ENCODE peak calls at places on chromosome 13, in nine cellular contexts. Z, A, R, F, E, M, B, I and P are unnamed samples.

GRCh38 chr13:39051157-39051556 is 12.9 kb downstream of the NHLRC3 start:
- DNase-seq in B (no peak), I (no peak), A (no peak), R (no peak), F (no peak), E (no peak), M (no peak), Z (peak; percentile 33), P (peak; percentile 41)

GRCh38 chr13:24995225-24995804 is 100.6 kb upstream of the PABPC3 start:
- DNase-seq in R (peak; percentile 54), F (peak; percentile 10), B (no peak), Z (peak; percentile 72), M (no peak), I (peak; percentile 62), E (no peak), A (no peak), P (peak; percentile 78)

GRCh38 chr13:51311271-51311670 is 28.2 kb upstream of the SERPINE3 start:
- DNase-seq in F (no peak), Z (no peak), E (no peak), M (no peak), R (no peak), I (no peak), B (no peak), A (no peak), P (no peak)

GRCh38 chr13:73351730-73352129 is 292.9 kb downstream of the KLF5 start:
- DNase-seq in I (no peak), E (no peak), M (no peak), Z (no peak), A (no peak), F (no peak), R (no peak), B (no peak), P (no peak)

GRCh38 chr13:50732712-50733111 is 110.8 kb downstream of the DLEU7 start:
- DNase-seq in I (no peak), Z (peak; percentile 90), A (no peak), B (no peak), E (no peak), R (no peak), F (no peak), M (no peak), P (peak; percentile 84)

GRCh38 chr13:40146586-40147240 is 491.3 kb downstream of the COG6 start:
- DNase-seq in Z (peak; percentile 69), E (no peak), I (no peak), B (no peak), R (no peak), F (no peak), M (no peak), A (no peak), P (peak; percentile 31)

GRCh38 chr13:100040196-100040595 is 48.7 kb upstream of the PCCA start:
- DNase-seq in B (no peak), Z (no peak), I (no peak), F (no peak), R (no peak), E (no peak), A (no peak), M (no peak), P (peak; percentile 10)

GRCh38 chr13:111263566-111263965 is 56.9 kb upstream of the TEX29 start:
- DNase-seq in M (no peak), F (no peak), R (no peak), B (no peak), I (no peak), Z (no peak), A (no peak), E (no peak), P (no peak)

GRCh38 chr13:28031220-28031903 is 42.9 kb upstream of the URAD start:
- DNase-seq in I (no peak), A (peak; percentile 76), F (no peak), R (no peak), B (no peak), M (peak; percentile 23), E (peak; percentile 58), Z (no peak), P (no peak)

GRCh38 chr13:65292488-65292901 is 1937.6 kb downstream of the PCDH9 start:
- DNase-seq in I (no peak), A (no peak), Z (peak; percentile 0), B (no peak), F (no peak), M (no peak), R (no peak), E (no peak), P (peak; percentile 9)

GRCh38 chr13:55745828-55746227 is 1394.9 kb upstream of the PRR20A start:
- DNase-seq in Z (no peak), R (no peak), I (no peak), M (no peak), B (no peak), A (no peak), F (no peak), E (no peak), P (no peak)

GRCh38 chr13:76023644-76024043 is 387.5 kb downstream of the LMO7 start:
- DNase-seq in M (no peak), E (no peak), Z (no peak), B (no peak), I (no peak), A (no peak), R (no peak), F (no peak), P (peak; percentile 80)

GRCh38 chr13:44219808-44220544 is 153.6 kb upstream of the SERP2 start:
- DNase-seq in Z (no peak), R (no peak), A (no peak), E (no peak), B (no peak), I (no peak), M (no peak), F (no peak), P (peak; percentile 86)

GRCh38 chr13:23378009-23378632 is 55.4 kb downstream of the SACS start:
- DNase-seq in A (peak; percentile 68), B (no peak), E (no peak), R (no peak), I (peak; percentile 52), F (peak; percentile 17), Z (peak; percentile 97), M (no peak), P (peak; percentile 89)

GRCh38 chr13:83880275-83881027 is 1.8 kb downstream of the SLITRK1 start:
- DNase-seq in R (no peak), A (no peak), Z (no peak), I (no peak), B (no peak), M (no peak), E (no peak), F (no peak), P (no peak)

GRCh38 chr13:104015646-104016396 is 949.6 kb upstream of the SLC10A2 start:
- DNase-seq in I (no peak), F (no peak), Z (peak; percentile 7), R (no peak), E (no peak), M (no peak), A (no peak), B (no peak), P (peak; percentile 37)

GRCh38 chr13:34748078-34748477 is 194.0 kb upstream of the NBEA start:
- DNase-seq in B (no peak), I (no peak), A (peak; percentile 64), E (no peak), F (no peak), Z (peak; percentile 58), R (no peak), M (peak; percentile 21), P (peak; percentile 76)

GRCh38 chr13:95020298-95020987 is 280.8 kb downstream of the ABCC4 start:
- DNase-seq in R (no peak), E (no peak), Z (no peak), B (no peak), M (no peak), I (no peak), F (no peak), A (no peak), P (peak; percentile 85)